ENCODE peak calls at places on chromosome 16, in nine cellular contexts. I, R, B, U, M, K, F, D and T are unnamed samples.

GRCh38 chr16:30972872-30973271 is 12.1 kb upstream of the HSD3B7 start:
- DNase-seq in B (no peak), U (no peak), R (no peak), K (no peak), D (no peak), M (no peak), F (peak), I (no peak), T (peak)

GRCh38 chr16:56814537-56815432 is 50.2 kb upstream of the SLC12A3 start:
- DNase-seq in D (no peak), U (no peak), I (peak), B (no peak), F (no peak), R (no peak), M (no peak), K (no peak), T (peak)

GRCh38 chr16:21991621-21992020 is 9.3 kb downstream of the PDZD9 start:
- DNase-seq in B (no peak), D (no peak), F (no peak), M (no peak), I (no peak), K (no peak), U (no peak), R (no peak), T (no peak)

GRCh38 chr16:57374067-57374534 is 1.8 kb downstream of the CX3CL1 start:
- DNase-seq in M (no peak), F (no peak), I (no peak), D (no peak), R (peak), U (no peak), B (no peak), K (no peak), T (peak)

GRCh38 chr16:47774661-47775060 is 313.5 kb downstream of the PHKB start:
- DNase-seq in R (no peak), I (peak), B (peak), F (no peak), U (no peak), K (peak), D (no peak), M (no peak), T (no peak)

GRCh38 chr16:84741351-84741791 is 41.6 kb downstream of the USP10 start:
- DNase-seq in F (peak), I (peak), K (no peak), B (no peak), U (no peak), R (no peak), M (peak), D (no peak), T (no peak)

GRCh38 chr16:67774457-67774853 is 31.9 kb downstream of the RANBP10 start:
- DNase-seq in F (no peak), K (no peak), D (no peak), U (no peak), M (no peak), I (no peak), R (no peak), B (no peak), T (no peak)

GRCh38 chr16:4550587-4550986 is 5.6 kb upstream of the C16orf96 start:
- DNase-seq in I (no peak), U (no peak), M (no peak), F (no peak), B (no peak), R (no peak), K (no peak), D (no peak), T (no peak)

GRCh38 chr16:74717367-74717766 is 16.7 kb upstream of the MLKL start:
- DNase-seq in I (no peak), F (no peak), D (no peak), B (no peak), M (peak), K (no peak), U (no peak), R (no peak), T (no peak)

GRCh38 chr16:51870460-51870859 is 676.5 kb downstream of the TOX3 start:
- DNase-seq in D (no peak), R (no peak), U (no peak), B (no peak), M (no peak), K (no peak), I (no peak), F (no peak), T (no peak)

GRCh38 chr16:86227801-86228200 is 282.5 kb upstream of the FOXF1 start:
- DNase-seq in F (no peak), U (no peak), M (no peak), R (no peak), K (peak), B (no peak), D (no peak), I (peak), T (peak)

GRCh38 chr16:57826706-57827625 is 24.7 kb upstream of the KIFC3 start:
- DNase-seq in M (no peak), K (no peak), U (peak), B (no peak), D (no peak), F (no peak), I (no peak), R (no peak), T (peak)